ENCODE peak calls at places on chromosomes 12 and 14, in five cellular contexts. J, F, Z, X and A are unnamed samples.
A peak's percentile ranks its signal among the peaks of the same experiment; 100 is the strongest.

GRCh38 chr12:131053567-131053966 is 99.9 kb downstream of the ADGRD1 start:
- DNase-seq in J (no peak), F (no peak), Z (no peak), X (no peak), A (no peak)

GRCh38 chr12:96034631-96035282 is 630 bp downstream of the LTA4H start:
- DNase-seq in J (no peak), F (peak; percentile 41), Z (no peak), X (no peak), A (no peak)

GRCh38 chr12:53427905-53428594 is 4.4 kb downstream of the AMHR2 start:
- DNase-seq in J (no peak), F (no peak), Z (no peak), X (no peak), A (no peak)

GRCh38 chr12:38983117-38983571 is 77.8 kb upstream of the CPNE8 start:
- DNase-seq in J (no peak), F (peak; percentile 26), Z (no peak), X (no peak), A (no peak)

GRCh38 chr14:52790756-52791203 is 627 bp downstream of the GNPNAT1 start:
- DNase-seq in J (no peak), F (no peak), Z (no peak), X (no peak), A (no peak)

GRCh38 chr12:109987615-109988014 is 8.6 kb downstream of the GIT2 start:
- DNase-seq in J (no peak), F (no peak), Z (no peak), X (no peak), A (no peak)

GRCh38 chr14:91417134-91417982 is at the start of gene CCDC88C:
- DNase-seq in J (no peak), F (peak; percentile 85), Z (peak; percentile 80), X (peak; percentile 82), A (peak; percentile 74)

GRCh38 chr12:71639341-71639760 is 24.3 kb downstream of the ZFC3H1 start:
- DNase-seq in J (no peak), F (peak; percentile 53), Z (no peak), X (no peak), A (no peak)

GRCh38 chr12:110171186-110171538 is 47.0 kb downstream of the IFT81 start:
- DNase-seq in J (no peak), F (no peak), Z (no peak), X (no peak), A (no peak)